ENCODE peak calls at places on chromosomes 4 and X, in ten cellular contexts. K is mucosa of descending colon, J is A549, R is mesothelial cell of epicardium, L is cardiac muscle cell, S is bronchial epithelial cell, Y is breast epithelium, T is upper lobe of right lung, U is WTC11, V is heart left ventricle. X is an unnamed sample.

GRCh38 chr4:156581282-156581681 is 390.3 kb downstream of the PDGFC start:
- DNase-seq in K (no peak), J (no peak), R (no peak), L (no peak), S (no peak), Y (no peak), T (no peak), U (no peak), V (no peak), X (no peak)

GRCh38 chr4:171759274-171759673 is 53.9 kb upstream of the GALNTL6 start:
- DNase-seq in K (no peak), J (no peak), R (no peak), L (no peak), S (no peak), Y (no peak), T (peak), U (no peak), V (no peak), X (no peak)

GRCh38 chr4:113838421-113838820 is 76.9 kb upstream of the CAMK2D start:
- DNase-seq in K (no peak), J (no peak), R (no peak), L (no peak), S (no peak), Y (no peak), T (no peak), U (no peak), V (no peak), X (no peak)

GRCh38 chr4:81405900-81406401 is 65.8 kb downstream of the RASGEF1B start:
- DNase-seq in K (no peak), J (peak), R (no peak), L (peak), S (peak), Y (no peak), T (no peak), U (no peak), V (no peak), X (peak)

GRCh38 chr4:145427221-145427620 is 54.4 kb upstream of the SMAD1 start:
- DNase-seq in K (no peak), J (no peak), R (no peak), L (no peak), S (no peak), Y (no peak), T (no peak), U (no peak), V (no peak), X (no peak)

GRCh38 chr4:174563399-174563798 is 41.1 kb upstream of the HPGD start:
- DNase-seq in K (no peak), J (no peak), R (no peak), L (no peak), S (no peak), Y (no peak), T (no peak), U (no peak), V (no peak), X (no peak)

GRCh38 chr4:78496021-78496643 is 55.4 kb upstream of the ANXA3 start:
- DNase-seq in K (no peak), J (no peak), R (no peak), L (peak), S (no peak), Y (no peak), T (no peak), U (no peak), V (no peak), X (no peak)

GRCh38 chr4:126736133-126736518 is 896.6 kb upstream of the INTU start:
- DNase-seq in K (no peak), J (no peak), R (no peak), L (no peak), S (no peak), Y (no peak), T (no peak), U (no peak), V (no peak), X (no peak)

GRCh38 chr4:48120132-48120531 is 13.9 kb downstream of the TXK start:
- DNase-seq in K (no peak), J (no peak), R (no peak), L (no peak), S (no peak), Y (no peak), T (no peak), U (no peak), V (no peak), X (no peak)

GRCh38 chr4:15563871-15564270 is 91.3 kb downstream of the FBXL5 start:
- DNase-seq in K (no peak), J (no peak), R (no peak), L (no peak), S (no peak), Y (no peak), T (no peak), U (no peak), V (no peak), X (no peak)

GRCh38 chr4:76995776-76996175 is 46.2 kb downstream of the SEPTIN11 start:
- DNase-seq in K (no peak), J (no peak), R (no peak), L (no peak), S (no peak), Y (no peak), T (no peak), U (no peak), V (no peak), X (no peak)

GRCh38 chr4:70994387-70995099 is 1.1 kb downstream of the DCK start:
- DNase-seq in K (no peak), J (no peak), R (no peak), L (no peak), S (no peak), Y (no peak), T (no peak), U (no peak), V (no peak), X (no peak)

GRCh38 chr4:173014113-173014558 is 154.5 kb upstream of the GALNT7 start:
- DNase-seq in K (no peak), J (peak), R (no peak), L (peak), S (peak), Y (no peak), T (no peak), U (peak), V (no peak), X (peak)

GRCh38 chrX:110082156-110082555 is 79.2 kb downstream of the TMEM164 start:
- DNase-seq in K (no peak), J (no peak), R (no peak), L (peak), S (peak), Y (no peak), T (no peak), U (no peak), V (no peak), X (no peak)

GRCh38 chr4:123444298-123444731 is 47.7 kb downstream of the SPRY1 start:
- DNase-seq in K (peak), J (no peak), R (no peak), L (peak), S (no peak), Y (no peak), T (peak), U (peak), V (no peak), X (peak)

GRCh38 chr4:47784222-47784621 is 53.6 kb downstream of the CORIN start:
- DNase-seq in K (no peak), J (no peak), R (no peak), L (no peak), S (peak), Y (no peak), T (no peak), U (no peak), V (no peak), X (no peak)

DNA sequence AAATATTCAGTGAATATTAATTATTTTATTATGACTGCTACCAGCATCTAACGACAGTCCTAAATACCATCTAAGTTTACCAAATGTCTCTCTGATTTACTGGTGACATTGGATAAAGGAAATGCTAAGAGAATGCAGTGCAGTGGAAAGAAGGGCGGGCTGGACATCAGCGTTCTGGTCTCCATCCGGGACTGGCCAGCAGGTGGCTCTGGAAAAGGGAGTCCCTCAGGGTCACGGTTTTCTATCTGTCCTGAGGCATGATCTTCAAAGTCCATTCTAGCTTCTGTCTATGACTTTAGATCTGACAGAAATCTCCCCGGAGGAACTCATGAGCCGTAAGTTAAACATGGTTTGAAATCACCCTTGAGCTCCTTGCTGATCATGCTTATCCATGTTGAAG is 3.3 kb downstream of the TRIM2 start:
- DNase-seq in K (peak), J (peak), R (no peak), L (peak), S (no peak), Y (no peak), T (no peak), U (peak), V (peak), X (peak)
- TF ChIP-seq CTCF in K (peak), J (peak), R (no peak), L (peak), S (peak), Y (peak), T (peak), U (no peak), V (peak), X (peak)

DNA sequence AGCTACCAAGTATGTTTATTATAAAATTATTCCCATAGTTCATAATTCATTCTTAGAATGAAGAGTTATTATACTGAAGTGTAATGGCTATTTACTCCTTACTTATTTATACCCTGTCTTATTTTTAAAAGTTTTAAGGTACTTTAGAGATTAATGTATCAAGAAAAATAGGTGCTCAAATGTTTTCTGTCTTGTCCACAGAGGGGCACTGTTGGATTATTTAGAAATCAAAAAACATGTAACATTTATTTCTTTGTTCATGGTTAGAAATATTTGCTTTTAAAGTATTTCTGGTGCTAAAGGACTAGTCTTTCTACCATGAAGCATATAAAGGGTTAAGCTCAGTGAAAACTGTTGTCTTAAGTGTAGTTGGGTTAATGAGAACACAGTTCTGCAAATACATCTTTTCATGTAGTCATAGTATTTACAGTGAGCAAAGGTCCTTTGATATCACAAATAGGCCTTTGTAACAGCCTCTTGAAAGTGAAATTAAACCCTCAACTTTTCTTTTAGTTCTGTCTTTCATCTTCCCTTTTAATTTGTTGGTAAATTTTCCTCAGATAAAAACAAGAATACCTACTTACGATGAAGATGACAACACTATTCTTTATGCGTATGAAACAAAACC is 7.7 kb downstream of the SCML1 start:
- DNase-seq in K (no peak), J (no peak), R (no peak), L (peak), S (peak), Y (no peak), T (no peak), U (no peak), V (no peak), X (no peak)
- TF ChIP-seq CTCF in K (no peak), J (peak), R (no peak), L (peak), S (no peak), Y (peak), T (peak), U (no peak), V (peak), X (peak)

DNA sequence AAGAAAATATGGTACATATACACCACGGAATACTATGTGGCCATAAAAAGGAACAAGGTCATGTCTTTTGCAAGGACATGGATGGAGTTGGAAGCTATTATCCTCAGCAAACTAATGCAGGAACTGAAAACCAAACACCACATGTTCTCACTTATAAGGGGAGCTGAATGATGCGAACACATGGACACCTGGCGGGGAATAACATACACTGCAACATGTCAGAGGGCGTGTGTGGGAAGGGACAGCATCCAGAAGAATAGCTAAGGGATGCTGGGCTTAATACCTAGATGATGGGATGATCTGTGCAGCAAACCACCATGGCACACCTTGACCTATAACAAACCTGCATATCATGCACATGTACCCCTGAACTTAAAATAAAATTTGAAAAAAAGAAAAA is 19.5 kb upstream of the CNKSR2 start:
- DNase-seq in K (no peak), J (no peak), R (no peak), L (no peak), S (no peak), Y (no peak), T (no peak), U (no peak), V (no peak), X (no peak)
- TF ChIP-seq CTCF in K (no peak), J (no peak), R (no peak), L (no peak), S (no peak), Y (no peak), T (no peak), U (no peak), V (no peak), X (no peak)

DNA sequence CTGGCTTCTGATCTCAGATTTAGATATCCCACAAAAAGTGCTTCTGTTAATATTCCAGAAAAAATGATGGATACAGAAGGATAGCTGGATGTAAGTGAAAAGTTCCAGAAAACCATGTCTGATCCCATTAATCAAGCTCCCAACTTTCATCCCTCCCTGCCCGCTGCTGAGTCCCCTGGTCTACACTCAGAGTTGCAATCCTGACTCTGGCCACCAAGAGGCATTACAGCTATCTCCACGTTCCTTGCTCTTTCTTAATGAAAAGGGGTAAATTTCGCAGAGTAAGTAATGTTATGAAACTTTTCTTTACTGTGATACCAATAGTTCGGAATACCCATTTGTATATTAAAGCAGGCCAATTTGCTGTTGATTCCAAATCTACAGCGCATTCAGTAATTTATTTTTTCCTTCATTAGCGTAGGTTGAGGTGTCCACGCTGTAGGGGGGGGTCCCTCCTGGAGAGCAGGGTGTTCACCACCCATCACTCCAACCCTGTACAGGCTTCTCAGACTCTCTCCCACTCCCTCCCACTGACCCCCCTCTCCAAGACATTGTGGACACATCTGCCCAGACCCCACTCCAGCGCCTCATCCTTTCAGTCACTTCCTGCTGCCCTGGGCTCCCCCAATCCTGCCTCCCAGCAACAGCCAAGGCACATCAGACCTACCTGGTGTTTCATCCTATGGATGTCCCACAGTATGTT is 55.1 kb downstream of the RAB40A start:
- DNase-seq in K (no peak), J (peak), R (no peak), L (peak), S (peak), Y (no peak), T (no peak), U (peak), V (no peak), X (peak)
- TF ChIP-seq CTCF in K (no peak), J (no peak), R (peak), L (peak), S (no peak), Y (no peak), T (peak), U (peak), V (no peak), X (no peak)

GRCh38 chr4:10981611-10982010 is 297.0 kb upstream of the CLNK start:
- DNase-seq in K (no peak), J (no peak), R (no peak), L (no peak), S (peak), Y (no peak), T (no peak), U (no peak), V (no peak), X (no peak)

GRCh38 chr4:10983885-10984284 is 299.3 kb upstream of the CLNK start:
- DNase-seq in K (no peak), J (no peak), R (no peak), L (no peak), S (peak), Y (no peak), T (no peak), U (no peak), V (no peak), X (no peak)

GRCh38 chr4:10982305-10982704 is 297.7 kb upstream of the CLNK start:
- DNase-seq in K (no peak), J (no peak), R (no peak), L (no peak), S (no peak), Y (no peak), T (no peak), U (no peak), V (no peak), X (no peak)

GRCh38 chr4:10984815-10985214 is 300.2 kb upstream of the CLNK start:
- DNase-seq in K (no peak), J (no peak), R (no peak), L (no peak), S (peak), Y (no peak), T (no peak), U (no peak), V (no peak), X (no peak)

DNA sequence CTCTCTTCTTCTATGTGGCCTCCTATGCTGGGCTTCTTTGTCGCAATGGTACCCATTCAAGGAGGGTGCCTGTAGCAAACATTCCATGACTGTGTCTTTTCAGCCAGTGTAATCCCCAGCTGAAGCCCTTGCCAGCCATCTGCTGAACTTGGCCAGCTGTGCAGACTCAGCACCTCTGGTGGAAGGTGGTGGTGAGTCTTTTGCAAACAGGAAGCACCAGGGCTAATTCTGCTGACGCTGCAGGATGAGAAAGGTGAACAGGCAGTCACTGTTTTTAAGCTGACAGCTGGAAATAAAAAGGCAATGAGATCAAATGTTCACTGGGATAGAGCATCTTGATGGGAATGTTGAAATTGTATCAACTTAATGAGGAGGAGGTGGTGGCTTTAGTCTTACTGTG is 298.7 kb upstream of the CLNK start:
- DNase-seq in K (no peak), J (no peak), R (no peak), L (no peak), S (peak), Y (no peak), T (no peak), U (no peak), V (no peak), X (no peak)
- TF ChIP-seq CTCF in K (no peak), J (no peak), R (no peak), L (no peak), S (no peak), Y (no peak), T (no peak), U (no peak), V (no peak), X (no peak)

X was measured in Calu3.